ENCODE peak calls at places on chromosome 4, in six cellular contexts. K, P, M, L, G and R are unnamed samples.

GRCh38 chr4:41644288-41644914 is 104.1 kb downstream of the PHOX2B start:
- DNase-seq in G (peak), K (peak), L (peak), M (no peak), P (peak), R (peak)

GRCh38 chr4:1050486-1051213 is 39.2 kb downstream of the FGFRL1 start:
- DNase-seq in L (no peak), G (peak), P (no peak), M (no peak), K (peak), R (no peak)

GRCh38 chr4:36183232-36183631 is 61.1 kb downstream of the ARAP2 start:
- DNase-seq in G (no peak), M (no peak), K (no peak), P (no peak), L (no peak), R (no peak)

GRCh38 chr4:156237192-156237591 is 283.5 kb upstream of the CTSO start:
- DNase-seq in L (no peak), K (no peak), M (no peak), G (no peak), P (no peak), R (no peak)

GRCh38 chr4:56739104-56739777 is 58.1 kb upstream of the HOPX start:
- DNase-seq in P (no peak), L (no peak), G (no peak), M (no peak), K (no peak), R (no peak)

GRCh38 chr4:57059890-57060716 is 50.1 kb downstream of the IGFBP7 start:
- DNase-seq in M (no peak), L (no peak), K (no peak), G (no peak), P (no peak), R (no peak)

GRCh38 chr4:38119663-38120374 is 159.6 kb downstream of the PTTG2 start:
- DNase-seq in G (peak), K (no peak), P (peak), L (peak), M (no peak), R (no peak)

GRCh38 chr4:85866508-85866907 is 391.6 kb downstream of the ARHGAP24 start:
- DNase-seq in K (no peak), M (no peak), G (no peak), P (no peak), L (no peak), R (no peak)

GRCh38 chr4:150501983-150502382 is 80.0 kb upstream of the MAB21L2 start:
- DNase-seq in P (no peak), K (no peak), M (no peak), G (no peak), L (no peak), R (no peak)

GRCh38 chr4:186902361-186902760 is 178.7 kb upstream of the FAT1 start:
- DNase-seq in M (no peak), G (no peak), L (no peak), K (no peak), P (no peak), R (no peak)

GRCh38 chr4:64497526-64497925 is 88.3 kb upstream of the TECRL start:
- DNase-seq in P (peak), M (no peak), L (no peak), K (no peak), G (no peak), R (no peak)

GRCh38 chr4:3308691-3309090 is 15.9 kb downstream of the RGS12 start:
- DNase-seq in L (no peak), K (peak), G (no peak), P (no peak), M (no peak), R (peak)

GRCh38 chr4:188242041-188242440 is 102.8 kb downstream of the TRIML1 start:
- DNase-seq in P (no peak), G (no peak), M (no peak), K (no peak), L (no peak), R (no peak)

GRCh38 chr4:188245651-188246050 is 106.4 kb downstream of the TRIML1 start:
- DNase-seq in P (no peak), G (no peak), L (no peak), M (no peak), K (no peak), R (no peak)

DNA sequence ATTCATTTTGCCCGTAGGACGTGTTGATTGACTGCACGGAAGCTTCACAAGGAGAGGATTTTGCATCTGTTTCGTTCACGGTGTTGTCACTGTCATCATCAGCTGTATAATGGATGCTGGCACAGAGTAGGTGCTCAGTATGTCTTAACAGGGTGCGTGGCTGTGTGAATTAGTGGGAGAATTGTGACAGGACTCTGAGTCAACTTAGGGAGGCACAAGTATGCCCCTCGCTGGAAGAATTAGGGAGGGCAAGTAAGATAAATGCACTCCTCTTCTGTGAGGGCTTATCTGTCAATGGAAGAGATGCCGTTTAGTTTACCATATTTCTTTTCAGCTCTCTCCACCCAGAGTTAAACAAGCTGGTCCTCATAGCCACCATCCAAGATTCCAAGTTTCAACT is 107.2 kb downstream of the TRIML1 start:
- DNase-seq in M (no peak), K (no peak), L (no peak), P (no peak), G (no peak), R (no peak)
- TF ChIP-seq CTCF in M (no peak), K (no peak), L (peak), P (no peak), G (no peak), R (peak)

GRCh38 chr4:6473264-6474052 is 1.0 kb upstream of the PPP2R2C start:
- DNase-seq in M (no peak), K (no peak), L (no peak), P (no peak), G (no peak), R (peak)

GRCh38 chr4:6475492-6476020 is 3.1 kb upstream of the PPP2R2C start:
- DNase-seq in P (no peak), K (no peak), G (no peak), L (no peak), M (no peak), R (peak)

GRCh38 chr4:6472387-6473263 is at the start of gene PPP2R2C:
- DNase-seq in M (no peak), G (peak), L (no peak), K (peak), P (no peak), R (peak)

GRCh38 chr4:6474705-6475457 is 2.5 kb upstream of the PPP2R2C start:
- DNase-seq in P (no peak), L (no peak), K (no peak), G (no peak), M (no peak), R (peak)

DNA sequence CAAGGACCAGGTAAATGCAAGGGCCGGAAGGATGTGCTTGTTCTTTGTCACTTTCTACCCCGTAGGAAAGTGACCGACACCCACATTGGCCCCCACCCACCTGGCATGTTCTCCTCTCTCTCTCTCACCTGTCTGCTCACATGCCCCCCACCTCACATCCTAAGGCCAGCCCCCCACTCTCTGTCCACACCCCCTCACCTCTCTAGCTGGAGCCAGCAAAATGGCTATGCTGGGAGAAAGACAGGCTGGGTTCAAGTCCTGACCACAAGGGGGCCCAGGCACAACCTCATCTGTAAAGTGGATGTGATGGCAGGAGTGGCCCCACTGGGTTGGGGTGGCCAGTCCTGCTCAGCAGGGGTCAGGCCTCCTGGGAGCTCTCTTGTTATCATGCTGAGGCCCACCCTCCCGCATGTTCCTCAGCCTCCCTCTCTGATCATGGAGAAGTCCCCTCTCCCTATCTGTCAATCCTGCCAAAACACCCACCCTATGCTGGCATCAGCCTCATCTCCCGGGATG is 1.7 kb upstream of the PPP2R2C start:
- DNase-seq in G (peak), M (no peak), K (no peak), P (no peak), L (no peak), R (peak)
- TF ChIP-seq CTCF in G (no peak), M (no peak), K (no peak), P (peak), L (peak), R (peak)

DNA sequence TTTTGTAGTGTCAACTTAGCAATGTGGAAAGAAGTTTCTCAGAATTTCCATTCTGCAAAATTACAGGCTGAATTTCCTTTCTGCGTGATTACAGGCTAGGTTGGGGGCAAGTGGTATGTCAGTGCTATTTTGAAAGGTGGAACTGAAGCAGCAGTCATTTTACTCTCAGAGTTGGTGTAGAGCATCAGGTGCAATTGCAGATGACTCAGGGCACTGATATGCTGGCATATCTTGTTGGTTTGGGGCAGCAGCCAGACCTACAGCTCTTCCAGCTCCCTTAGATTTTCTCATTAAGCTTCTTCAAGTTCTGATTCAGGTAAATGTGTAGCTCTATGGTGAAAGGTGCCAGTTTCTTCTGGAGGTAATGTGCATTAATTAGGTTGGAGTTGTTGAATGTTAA is 930.7 kb upstream of the PCDH10 start:
- DNase-seq in K (no peak), L (no peak), M (no peak), G (no peak), P (no peak), R (no peak)
- TF ChIP-seq CTCF in K (no peak), L (no peak), M (no peak), G (no peak), P (no peak), R (no peak)

DNA sequence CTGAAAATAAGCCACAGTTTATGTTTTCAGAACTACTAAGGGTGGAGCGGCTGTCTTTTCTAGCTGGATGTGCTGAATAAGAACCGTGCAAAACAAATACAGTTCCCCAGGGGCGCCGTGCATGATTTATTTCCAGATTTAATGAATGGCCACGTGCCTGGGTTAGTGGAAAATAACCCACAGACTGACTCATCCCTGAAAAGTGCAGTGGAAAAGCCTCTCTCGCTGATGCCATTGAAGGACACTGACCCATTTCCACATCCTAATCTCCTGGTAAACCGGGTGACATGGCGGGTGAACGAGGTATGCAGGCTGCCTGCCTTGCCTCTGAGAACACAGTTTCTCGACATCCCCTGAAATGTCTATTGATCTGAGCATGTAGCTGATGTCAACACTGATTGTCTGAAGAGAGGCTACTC is 77.1 kb upstream of the SCOC start:
- DNase-seq in P (peak), L (peak), K (no peak), G (peak), M (peak), R (no peak)
- TF ChIP-seq CTCF in P (no peak), L (no peak), K (no peak), G (no peak), M (no peak), R (no peak)

GRCh38 chr4:170623899-170624298 is 534.1 kb upstream of the AADAT start:
- DNase-seq in L (no peak), M (no peak), K (no peak), P (no peak), G (no peak), R (no peak)
- TF ChIP-seq CTCF in L (no peak), M (no peak), K (no peak), P (no peak), G (peak), R (peak)

DNA sequence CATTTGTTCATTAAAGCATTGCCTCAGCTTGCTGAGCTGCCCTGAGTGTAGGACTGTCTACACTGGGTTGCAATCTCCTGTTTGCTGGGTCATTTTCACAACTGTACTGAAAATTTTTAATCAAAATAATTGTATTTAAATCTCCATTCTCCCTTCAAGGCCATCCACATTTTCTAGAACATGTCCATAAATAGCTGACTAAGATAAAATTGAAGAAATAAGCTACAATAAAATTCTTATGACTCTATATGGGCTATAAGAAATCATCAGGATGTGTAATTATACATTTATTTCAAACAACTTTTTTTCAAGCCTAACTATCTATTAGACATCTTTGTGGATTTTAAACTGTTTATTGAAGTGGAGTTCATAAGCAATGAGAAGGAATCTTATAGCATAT is 272.7 kb upstream of the CPEB2 start:
- DNase-seq in L (no peak), P (no peak), K (no peak), M (no peak), G (no peak), R (no peak)
- TF ChIP-seq CTCF in L (no peak), P (no peak), K (no peak), M (no peak), G (no peak), R (no peak)

DNA sequence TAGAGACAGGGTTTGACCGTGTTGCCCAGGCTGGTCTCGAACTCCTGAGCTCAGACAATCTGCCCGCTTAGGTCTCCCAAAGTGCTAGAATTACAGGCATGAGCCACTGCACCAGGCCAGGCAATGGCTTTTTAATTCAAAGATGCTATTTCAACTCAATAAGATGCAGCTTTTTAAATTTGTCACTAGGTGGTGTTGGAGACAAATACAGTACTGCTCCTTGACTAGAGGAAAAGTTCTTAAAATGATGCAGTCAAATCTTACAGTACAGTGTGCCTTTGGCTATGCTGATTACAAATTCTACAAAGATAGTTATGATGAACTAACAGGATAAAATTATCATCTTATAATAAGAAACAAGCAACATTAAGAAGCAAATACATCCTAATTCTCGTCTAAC is 441.1 kb downstream of the KCNIP4 start:
- DNase-seq in L (peak), K (no peak), P (no peak), G (peak), M (no peak), R (no peak)
- TF ChIP-seq CTCF in L (peak), K (no peak), P (peak), G (peak), M (no peak), R (peak)

DNA sequence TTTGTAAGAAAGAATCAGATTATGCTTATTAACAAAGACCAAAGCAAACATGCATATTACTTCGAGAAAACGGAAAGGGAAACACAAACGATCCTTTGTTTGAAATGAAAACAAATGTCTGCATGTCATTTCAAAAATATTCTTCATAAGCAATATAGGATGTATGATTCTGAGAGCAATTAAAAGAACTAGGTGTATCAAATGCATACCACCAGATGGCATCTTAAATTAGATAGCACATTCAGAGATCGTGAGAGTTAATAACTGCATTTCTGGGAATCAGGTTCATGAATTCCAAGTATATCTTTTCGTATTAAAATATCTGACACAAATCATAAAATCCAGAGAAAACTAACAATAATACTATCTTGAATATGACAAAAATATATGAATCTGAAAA is 159.5 kb downstream of the PPP3CA start:
- DNase-seq in M (no peak), K (no peak), P (no peak), G (no peak), L (no peak), R (no peak)
- TF ChIP-seq CTCF in M (no peak), K (peak), P (no peak), G (peak), L (no peak), R (peak)

GRCh38 chr4:14700083-14700482 is 302.2 kb upstream of the CPEB2 start:
- DNase-seq in L (no peak), G (no peak), M (no peak), P (no peak), K (no peak), R (no peak)
- TF ChIP-seq CTCF in L (no peak), G (no peak), M (no peak), P (no peak), K (no peak), R (no peak)

DNA sequence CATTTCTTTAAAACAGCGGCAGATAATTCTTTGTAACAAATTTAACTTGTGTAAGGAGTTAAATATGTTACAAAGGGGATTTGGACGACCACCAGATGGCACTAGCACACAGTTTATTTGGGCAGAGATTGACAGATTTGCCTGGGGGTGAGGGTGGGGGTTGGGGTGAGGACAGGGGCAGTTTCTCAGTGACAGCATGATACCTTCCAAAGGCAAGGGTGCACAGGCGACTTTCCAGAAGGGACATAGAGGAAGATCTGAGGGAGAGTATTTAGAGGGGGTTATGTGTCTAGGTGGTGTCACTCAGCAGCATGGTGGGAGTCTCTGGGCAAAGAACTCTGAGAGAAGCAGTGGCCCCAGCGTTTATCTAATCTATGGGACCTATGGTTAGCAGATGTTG is 9.6 kb upstream of the TMA16 start:
- DNase-seq in M (no peak), L (peak), G (peak), P (peak), K (no peak), R (no peak)
- TF ChIP-seq CTCF in M (peak), L (peak), G (peak), P (peak), K (peak), R (peak)